ENCODE peak calls at places on chromosomes 16 and 17, in four cellular contexts. One of them, this sample, is unnamed.

GRCh38 chr17:58332720-58333395 is 4.3 kb upstream of the TSPOAP1 start:
- DNase-seq in AG04450: no peak
- DNase-seq in astrocyte: no peak
- DNase-seq in GM23338: no peak
- DNase-seq in this sample: no peak

GRCh38 chr17:74354123-74354522 is 7.5 kb downstream of the BTBD17 start:
- DNase-seq in AG04450: no peak
- DNase-seq in astrocyte: no peak
- DNase-seq in GM23338: peak; percentile 91
- DNase-seq in this sample: no peak

GRCh38 chr16:89001117-89002027 is 24.4 kb upstream of the CBFA2T3 start:
- DNase-seq in AG04450: no peak
- DNase-seq in astrocyte: no peak
- DNase-seq in GM23338: peak; percentile 61
- DNase-seq in this sample: no peak

GRCh38 chr17:42679492-42680330 is 1.9 kb downstream of the CCR10 start:
- DNase-seq in AG04450: no peak
- DNase-seq in astrocyte: peak; percentile 65
- DNase-seq in GM23338: peak; percentile 88
- DNase-seq in this sample: peak; percentile 57

GRCh38 chr17:68972119-68972704 is 17.0 kb upstream of the ABCA8 start:
- DNase-seq in AG04450: no peak
- DNase-seq in astrocyte: no peak
- DNase-seq in GM23338: peak; percentile 65
- DNase-seq in this sample: peak; percentile 18

GRCh38 chr16:7086842-7087616 is 245.6 kb upstream of the RBFOX1 start:
- DNase-seq in AG04450: no peak
- DNase-seq in astrocyte: no peak
- DNase-seq in GM23338: peak; percentile 41
- DNase-seq in this sample: no peak

GRCh38 chr17:45110676-45111611 is 21.4 kb downstream of the PLCD3 start:
- DNase-seq in AG04450: no peak
- DNase-seq in astrocyte: peak; percentile 59
- DNase-seq in GM23338: no peak
- DNase-seq in this sample: no peak

GRCh38 chr17:60832206-60832605 is 154.6 kb downstream of the BCAS3 start:
- DNase-seq in AG04450: no peak
- DNase-seq in astrocyte: peak; percentile 39
- DNase-seq in GM23338: no peak
- DNase-seq in this sample: no peak

GRCh38 chr17:79803997-79804855 is 7.3 kb upstream of the CBX8 start:
- DNase-seq in AG04450: no peak
- DNase-seq in astrocyte: no peak
- DNase-seq in GM23338: peak; percentile 86
- DNase-seq in this sample: no peak

GRCh38 chr17:57419940-57420522 is 163.7 kb downstream of the MSI2 start:
- DNase-seq in AG04450: no peak
- DNase-seq in astrocyte: no peak
- DNase-seq in GM23338: peak; percentile 43
- DNase-seq in this sample: no peak

GRCh38 chr16:75340715-75341500 is 89.5 kb upstream of the BCAR1 start:
- DNase-seq in AG04450: no peak
- DNase-seq in astrocyte: peak; percentile 83
- DNase-seq in GM23338: peak; percentile 35
- DNase-seq in this sample: peak; percentile 10

GRCh38 chr16:50306287-50306686 is 39.9 kb downstream of the ADCY7 start:
- DNase-seq in AG04450: no peak
- DNase-seq in astrocyte: no peak
- DNase-seq in GM23338: no peak
- DNase-seq in this sample: no peak

GRCh38 chr16:76583466-76583865 is 306.3 kb downstream of the CNTNAP4 start:
- DNase-seq in AG04450: no peak
- DNase-seq in astrocyte: no peak
- DNase-seq in GM23338: no peak
- DNase-seq in this sample: no peak

GRCh38 chr17:38579934-38580333 is 25.8 kb downstream of the SRCIN1 start:
- DNase-seq in AG04450: no peak
- DNase-seq in astrocyte: no peak
- DNase-seq in GM23338: peak; percentile 89
- DNase-seq in this sample: peak; percentile 14

GRCh38 chr17:70405492-70406220 is 236.3 kb downstream of the KCNJ2 start:
- DNase-seq in AG04450: peak; percentile 72
- DNase-seq in astrocyte: peak; percentile 97
- DNase-seq in GM23338: no peak
- DNase-seq in this sample: peak; percentile 80

GRCh38 chr16:57537596-57538234 is 1.3 kb upstream of the CCDC102A start:
- DNase-seq in AG04450: no peak
- DNase-seq in astrocyte: no peak
- DNase-seq in GM23338: no peak
- DNase-seq in this sample: no peak

GRCh38 chr17:2181206-2181983 is 122.2 kb downstream of the SMG6 start:
- DNase-seq in AG04450: peak; percentile 88
- DNase-seq in astrocyte: peak; percentile 96
- DNase-seq in GM23338: peak; percentile 25
- DNase-seq in this sample: peak; percentile 93

GRCh38 chr16:55491691-55492090 is 12.7 kb downstream of the MMP2 start:
- DNase-seq in AG04450: no peak
- DNase-seq in astrocyte: no peak
- DNase-seq in GM23338: no peak
- DNase-seq in this sample: no peak

GRCh38 chr17:51351890-51352289 is 91.5 kb downstream of the UTP18 start:
- DNase-seq in AG04450: no peak
- DNase-seq in astrocyte: peak; percentile 46
- DNase-seq in GM23338: no peak
- DNase-seq in this sample: no peak

GRCh38 chr16:557463-558297 is 2.5 kb upstream of the PRR35 start:
- DNase-seq in AG04450: no peak
- DNase-seq in astrocyte: no peak
- DNase-seq in GM23338: no peak
- DNase-seq in this sample: no peak

GRCh38 chr16:11254913-11255736 is 879 bp downstream of the SOCS1 start:
- DNase-seq in AG04450: no peak
- DNase-seq in astrocyte: peak; percentile 56
- DNase-seq in GM23338: no peak
- DNase-seq in this sample: no peak

GRCh38 chr17:63697341-63698286 is 2.3 kb downstream of the LIMD2 start:
- DNase-seq in AG04450: no peak
- DNase-seq in astrocyte: no peak
- DNase-seq in GM23338: peak; percentile 75
- DNase-seq in this sample: peak; percentile 31

GRCh38 chr16:4474192-4474961 is at the start of gene NMRAL1:
- DNase-seq in AG04450: no peak
- DNase-seq in astrocyte: peak; percentile 80
- DNase-seq in GM23338: peak; percentile 98
- DNase-seq in this sample: peak; percentile 88

GRCh38 chr16:10988164-10988803 is 43.9 kb downstream of the CLEC16A start:
- DNase-seq in AG04450: no peak
- DNase-seq in astrocyte: no peak
- DNase-seq in GM23338: peak; percentile 57
- DNase-seq in this sample: no peak

GRCh38 chr17:29570521-29570920 is 2.0 kb downstream of the TP53I13 start:
- DNase-seq in AG04450: no peak
- DNase-seq in astrocyte: no peak
- DNase-seq in GM23338: no peak
- DNase-seq in this sample: no peak

GRCh38 chr17:38449364-38449763 is 21.1 kb downstream of the ARHGAP23 start:
- DNase-seq in AG04450: no peak
- DNase-seq in astrocyte: peak; percentile 54
- DNase-seq in GM23338: peak; percentile 64
- DNase-seq in this sample: no peak

GRCh38 chr16:86718118-86718517 is 139.8 kb downstream of the FOXL1 start:
- DNase-seq in AG04450: no peak
- DNase-seq in astrocyte: no peak
- DNase-seq in GM23338: no peak
- DNase-seq in this sample: no peak

GRCh38 chr16:49108611-49109010 is 173.0 kb downstream of the CBLN1 start:
- DNase-seq in AG04450: no peak
- DNase-seq in astrocyte: no peak
- DNase-seq in GM23338: no peak
- DNase-seq in this sample: no peak

GRCh38 chr17:31148205-31148604 is 53.4 kb downstream of the NF1 start:
- DNase-seq in AG04450: no peak
- DNase-seq in astrocyte: peak; percentile 14
- DNase-seq in GM23338: no peak
- DNase-seq in this sample: no peak

GRCh38 chr17:7173687-7174602 is 5.2 kb downstream of the ASGR1 start:
- DNase-seq in AG04450: no peak
- DNase-seq in astrocyte: peak; percentile 13
- DNase-seq in GM23338: peak; percentile 96
- DNase-seq in this sample: no peak

GRCh38 chr17:81577278-81578000 is 25.3 kb upstream of the FAAP100 start:
- DNase-seq in AG04450: no peak
- DNase-seq in astrocyte: no peak
- DNase-seq in GM23338: no peak
- DNase-seq in this sample: peak; percentile 46
- H3K4me3 ChIP-seq in AG04450: no peak overlapping the region
- H3K4me3 ChIP-seq in astrocyte: peak overlapping the region; percentile 25
- H3K4me3 ChIP-seq in GM23338: no peak overlapping the region
- H3K4me3 ChIP-seq in this sample: peak overlapping the region; percentile 17

GRCh38 chr16:67552476-67552875 is 9.8 kb upstream of the CTCF start:
- DNase-seq in AG04450: no peak
- DNase-seq in astrocyte: no peak
- DNase-seq in GM23338: no peak
- DNase-seq in this sample: no peak

GRCh38 chr16:67551972-67552371 is 10.4 kb upstream of the CTCF start:
- DNase-seq in AG04450: no peak
- DNase-seq in astrocyte: no peak
- DNase-seq in GM23338: no peak
- DNase-seq in this sample: no peak

GRCh38 chr16:67558859-67559258 is 3.5 kb upstream of the CTCF start:
- DNase-seq in AG04450: no peak
- DNase-seq in astrocyte: no peak
- DNase-seq in GM23338: no peak
- DNase-seq in this sample: no peak

GRCh38 chr16:67551091-67551490 is 11.2 kb upstream of the CTCF start:
- DNase-seq in AG04450: no peak
- DNase-seq in astrocyte: no peak
- DNase-seq in GM23338: no peak
- DNase-seq in this sample: no peak

GRCh38 chr16:67555795-67556212 is 6.5 kb upstream of the CTCF start:
- DNase-seq in AG04450: no peak
- DNase-seq in astrocyte: peak; percentile 39
- DNase-seq in GM23338: no peak
- DNase-seq in this sample: peak; percentile 36
- H3K27me3 ChIP-seq in AG04450: no peaks in the 10 kb centered on the region
- H3K27me3 ChIP-seq in astrocyte: no peaks in the 10 kb centered on the region
- H3K27me3 ChIP-seq in GM23338: no peaks in the 10 kb centered on the region
- H3K27me3 ChIP-seq in this sample: no peaks in the 10 kb centered on the region

GRCh38 chr17:76540381-76541300 is 797 bp downstream of the PRCD start:
- DNase-seq in AG04450: peak; percentile 87
- DNase-seq in astrocyte: peak; percentile 90
- DNase-seq in GM23338: peak; percentile 99
- DNase-seq in this sample: peak; percentile 97
- TF ChIP-seq CTCF in AG04450: no peak
- TF ChIP-seq CTCF in astrocyte: no peak
- TF ChIP-seq CTCF in GM23338: no peak
- TF ChIP-seq CTCF in this sample: peak; percentile 51

GRCh38 chr17:77666881-77667395 is 291.6 kb upstream of the TNRC6C start:
- DNase-seq in AG04450: no peak
- DNase-seq in astrocyte: no peak
- DNase-seq in GM23338: no peak
- DNase-seq in this sample: no peak
- H3K4me3 ChIP-seq in AG04450: no peak overlapping the region
- H3K4me3 ChIP-seq in astrocyte: no peak overlapping the region
- H3K4me3 ChIP-seq in GM23338: no peak overlapping the region
- H3K4me3 ChIP-seq in this sample: no peak overlapping the region

DNA sequence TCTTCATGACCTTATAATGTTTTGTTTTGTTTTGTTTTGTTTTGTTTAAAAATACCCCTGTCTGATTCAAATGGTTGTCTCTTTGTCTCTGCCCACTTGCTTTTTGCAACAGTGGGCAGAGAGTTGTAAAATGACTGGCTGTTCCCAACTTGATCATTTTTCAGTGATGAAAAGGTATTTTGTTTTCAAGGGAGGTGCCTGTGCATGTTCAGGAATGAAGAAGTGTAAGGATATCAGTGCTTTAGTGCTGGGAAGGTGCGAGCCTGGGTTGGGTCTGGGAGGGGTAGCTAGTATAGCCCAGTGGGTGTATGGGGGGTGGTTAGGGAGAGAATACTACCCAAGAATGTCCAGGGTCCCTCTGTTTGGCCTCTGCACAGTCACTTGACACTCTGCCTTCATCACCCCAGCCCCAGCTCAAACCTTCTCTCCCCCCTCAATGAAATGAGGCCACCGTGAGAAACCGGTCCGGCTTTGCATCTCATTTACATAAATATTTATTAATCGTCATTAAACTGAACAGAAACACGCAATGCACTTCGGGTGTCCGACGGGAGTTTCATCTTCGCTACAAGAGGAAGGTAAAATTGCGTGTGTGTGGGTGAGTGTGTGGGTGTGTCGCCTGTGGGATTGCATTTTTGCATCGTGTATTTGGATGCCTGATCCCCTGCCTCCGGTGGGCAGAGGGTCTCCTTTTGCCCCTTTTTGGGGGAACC is 4.3 kb downstream of the NEUROD2 start:
- DNase-seq in AG04450: no peak
- DNase-seq in astrocyte: no peak
- DNase-seq in GM23338: no peak
- DNase-seq in this sample: no peak
- H3K27me3 ChIP-seq in AG04450: peaks cover 94% of the 10 kb centered on the region
- H3K27me3 ChIP-seq in astrocyte: peaks cover 91% of the 10 kb centered on the region
- H3K27me3 ChIP-seq in GM23338: peaks cover 100% of the 10 kb centered on the region
- H3K27me3 ChIP-seq in this sample: peaks cover 93% of the 10 kb centered on the region

DNA sequence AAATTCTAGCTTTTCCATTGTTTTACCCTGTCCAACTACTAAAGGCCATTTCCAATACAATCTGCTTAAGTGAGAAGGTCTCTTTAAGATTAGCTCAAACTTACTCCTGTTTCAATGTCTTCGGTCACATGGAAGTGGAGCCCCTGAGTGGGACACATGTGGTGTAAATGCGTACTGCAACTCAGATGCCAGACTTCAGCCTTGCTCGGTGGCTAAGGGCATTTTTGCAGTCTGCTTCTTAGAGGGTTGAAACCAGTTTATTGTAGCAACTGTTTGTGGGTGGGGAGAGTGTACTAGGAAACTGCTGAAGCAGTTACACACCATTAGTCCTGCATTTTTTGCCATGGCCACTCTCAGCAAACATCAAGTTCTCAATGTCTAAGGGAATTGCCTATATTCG is 140.6 kb downstream of the PARN start:
- DNase-seq in AG04450: no peak
- DNase-seq in astrocyte: no peak
- DNase-seq in GM23338: peak; percentile 79
- DNase-seq in this sample: no peak
- TF ChIP-seq CTCF in AG04450: peak; percentile 32
- TF ChIP-seq CTCF in astrocyte: peak; percentile 31
- TF ChIP-seq CTCF in GM23338: peak; percentile 20
- TF ChIP-seq CTCF in this sample: peak; percentile 53

GRCh38 chr16:84726670-84727467 is 27.1 kb downstream of the USP10 start:
- DNase-seq in AG04450: no peak
- DNase-seq in astrocyte: no peak
- DNase-seq in GM23338: peak; percentile 53
- DNase-seq in this sample: no peak
- H3K4me3 ChIP-seq in AG04450: no peak overlapping the region
- H3K4me3 ChIP-seq in astrocyte: no peak overlapping the region
- H3K4me3 ChIP-seq in GM23338: peak overlapping the region; percentile 11
- H3K4me3 ChIP-seq in this sample: no peak overlapping the region

GRCh38 chr17:671076-671762 is 43.4 kb downstream of the VPS53 start:
- DNase-seq in AG04450: no peak
- DNase-seq in astrocyte: no peak
- DNase-seq in GM23338: no peak
- DNase-seq in this sample: no peak
- H3K27me3 ChIP-seq in AG04450: no peaks in the 10 kb centered on the region
- H3K27me3 ChIP-seq in astrocyte: no peaks in the 10 kb centered on the region
- H3K27me3 ChIP-seq in GM23338: no peaks in the 10 kb centered on the region
- H3K27me3 ChIP-seq in this sample: no peaks in the 10 kb centered on the region

This sample was measured in brain microvascular endothelial cell.